ENCODE peak calls at places on chromosomes 11 and 22, in five cellular contexts. P, Q, M, G and E are unnamed samples.

GRCh38 chr11:125588505-125588904 is 4.1 kb upstream of the STT3A start:
- DNase-seq in M (peak; percentile 30), G (no peak), Q (no peak), P (no peak), E (no peak)

GRCh38 chr11:43802509-43802908 is 78.1 kb upstream of the ALKBH3 start:
- DNase-seq in M (no peak), G (no peak), Q (no peak), P (peak; percentile 16), E (no peak)

GRCh38 chr22:46557736-46558480 is 20.5 kb upstream of the CELSR1 start:
- DNase-seq in P (no peak), G (no peak), M (no peak), Q (peak; percentile 66), E (no peak)

GRCh38 chr22:43628253-43628649 is 183.9 kb downstream of the EFCAB6 start:
- DNase-seq in G (no peak), Q (peak; percentile 72), M (no peak), P (no peak), E (no peak)

GRCh38 chr22:46045459-46046298 is 68.7 kb upstream of the WNT7B start:
- DNase-seq in Q (peak; percentile 76), M (no peak), P (no peak), G (no peak), E (no peak)

GRCh38 chr11:55503449-55503848 is 50.8 kb upstream of the OR4C15 start:
- DNase-seq in Q (no peak), G (no peak), M (no peak), P (no peak), E (no peak)

GRCh38 chr22:29727248-29727551 is 7.4 kb downstream of the CABP7 start:
- DNase-seq in P (peak; percentile 30), M (no peak), G (no peak), Q (no peak), E (no peak)

GRCh38 chr22:45572444-45572843 is 69.8 kb downstream of the FBLN1 start:
- DNase-seq in G (no peak), P (no peak), Q (peak; percentile 12), M (no peak), E (no peak)

GRCh38 chr11:59247535-59248227 is 35.0 kb upstream of the MPEG1 start:
- DNase-seq in M (no peak), G (no peak), P (no peak), Q (no peak), E (no peak)

GRCh38 chr11:56843816-56844215 is 95.3 kb upstream of the OR9G4 start:
- DNase-seq in M (no peak), P (no peak), Q (no peak), G (no peak), E (no peak)

GRCh38 chr22:39664485-39665200 is 94.1 kb downstream of the CACNA1I start:
- DNase-seq in M (no peak), P (no peak), Q (no peak), G (no peak), E (no peak)

GRCh38 chr11:134471341-134472187 is 59.5 kb upstream of the B3GAT1 start:
- DNase-seq in G (no peak), Q (no peak), M (no peak), P (no peak), E (peak; percentile 38)

GRCh38 chr22:34225278-34225677 is 305.0 kb upstream of the LARGE1 start:
- DNase-seq in P (no peak), G (no peak), Q (no peak), M (no peak), E (no peak)

GRCh38 chr22:30204742-30205111 is 41.8 kb downstream of the LIF start:
- DNase-seq in Q (peak; percentile 77), G (no peak), P (no peak), M (peak; percentile 59), E (no peak)

GRCh38 chr22:26894766-26895485 is 237.5 kb downstream of the MIAT start:
- DNase-seq in P (no peak), G (no peak), M (peak; percentile 96), Q (no peak), E (no peak)

GRCh38 chr11:8356216-8356615 is 92.5 kb upstream of the LMO1 start:
- DNase-seq in P (no peak), M (no peak), G (no peak), Q (peak; percentile 55), E (no peak)

GRCh38 chr11:46272816-46273427 is 4.5 kb upstream of the CREB3L1 start:
- DNase-seq in Q (no peak), P (no peak), G (no peak), M (peak; percentile 76), E (no peak)

GRCh38 chr11:61650781-61651571 is 29.2 kb upstream of the DAGLA start:
- DNase-seq in Q (no peak), P (no peak), M (no peak), G (no peak), E (no peak)

GRCh38 chr11:26730711-26731460 is 9.0 kb upstream of the SLC5A12 start:
- DNase-seq in M (no peak), P (no peak), Q (no peak), G (no peak), E (peak; percentile 3)

GRCh38 chr11:95426823-95427462 is 195.9 kb upstream of the SESN3 start:
- DNase-seq in P (no peak), M (no peak), G (no peak), Q (no peak), E (no peak)

GRCh38 chr11:105056446-105056845 is 11.3 kb upstream of the CARD16 start:
- DNase-seq in Q (no peak), M (no peak), P (no peak), G (no peak), E (no peak)

GRCh38 chr11:111460340-111460739 is 51.8 kb downstream of the BTG4 start:
- DNase-seq in Q (no peak), M (no peak), G (no peak), P (no peak), E (no peak)

GRCh38 chr22:23065069-23065451 is 5.3 kb upstream of the GNAZ start:
- DNase-seq in M (no peak), P (no peak), G (no peak), Q (peak; percentile 41), E (no peak)

GRCh38 chr11:65389294-65389980 is 3.0 kb downstream of the FRMD8 start:
- DNase-seq in P (no peak), Q (peak; percentile 71), M (no peak), G (no peak), E (no peak)

GRCh38 chr22:22039286-22040074 is 56.9 kb upstream of the TOP3B start:
- DNase-seq in M (no peak), G (no peak), P (no peak), Q (no peak), E (no peak)

GRCh38 chr11:12863605-12864121 is 145.5 kb upstream of the RASSF10 start:
- DNase-seq in P (no peak), M (no peak), G (no peak), Q (no peak), E (peak; percentile 23)

GRCh38 chr22:21641417-21641794 is 696 bp upstream of the SDF2L1 start:
- DNase-seq in G (no peak), Q (peak; percentile 61), P (no peak), M (no peak), E (peak; percentile 49)

GRCh38 chr11:15213471-15214231 is 98.9 kb downstream of the INSC start:
- DNase-seq in P (no peak), Q (no peak), M (no peak), G (no peak), E (no peak)

GRCh38 chr11:93034031-93034430 is 64.6 kb downstream of the MTNR1B start:
- DNase-seq in G (no peak), M (peak; percentile 85), P (no peak), Q (no peak), E (no peak)

GRCh38 chr22:37065961-37066360 is 14.4 kb downstream of the KCTD17 start:
- DNase-seq in M (no peak), G (no peak), Q (no peak), P (no peak), E (no peak)

GRCh38 chr11:101582242-101583052 is 1.4 kb downstream of the TRPC6 start:
- DNase-seq in M (no peak), P (no peak), Q (peak; percentile 57), G (no peak), E (no peak)

DNA sequence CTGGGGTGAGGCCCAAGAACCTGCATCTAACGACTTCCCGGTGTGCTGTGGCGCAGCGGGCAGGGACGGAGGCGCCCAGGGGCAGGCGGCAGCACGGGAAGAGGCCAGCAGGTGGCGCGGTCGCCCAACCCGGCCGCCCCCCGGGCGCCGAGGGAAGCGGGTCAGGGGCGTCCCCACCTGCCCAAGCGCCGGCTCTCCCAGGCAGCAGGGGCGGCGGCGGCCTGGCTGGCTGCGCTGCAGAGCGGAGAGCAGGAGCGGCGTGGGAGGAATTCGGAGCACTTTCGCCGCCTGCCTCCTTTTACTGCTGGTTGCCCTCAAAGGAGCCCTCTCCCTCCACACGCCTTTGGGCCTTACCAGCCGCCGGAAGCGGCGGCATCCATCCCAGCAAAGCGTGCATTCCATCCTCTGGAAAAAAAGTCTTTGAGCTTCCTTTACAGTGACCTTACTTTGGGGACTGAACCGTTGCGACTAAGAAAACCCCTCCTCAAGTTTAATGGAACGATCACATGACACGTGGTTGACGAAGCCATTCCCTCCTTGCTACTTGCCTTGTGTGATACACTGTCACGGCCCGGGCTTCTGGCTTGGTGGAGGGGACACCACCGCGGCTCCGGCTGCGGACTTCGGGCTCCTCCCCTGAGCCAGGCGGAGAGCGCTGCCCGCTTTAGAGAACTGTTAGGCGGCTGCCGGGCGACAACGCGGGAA is 106.8 kb upstream of the CLMP start:
- DNase-seq in Q (peak; percentile 84), G (no peak), P (no peak), M (no peak), E (peak; percentile 19)
- H3K27ac ChIP-seq in Q (no peak overlapping the region), G (no peak overlapping the region), P (peak overlapping the region; percentile 95), M (no peak overlapping the region), E (no peak overlapping the region)

GRCh38 chr11:1845095-1845429 is 6.3 kb downstream of the TNNI2 start:
- DNase-seq in P (no peak), M (no peak), G (no peak), Q (no peak), E (no peak)
- H3K27ac ChIP-seq in P (no peak overlapping the region), M (no peak overlapping the region), G (no peak overlapping the region), Q (no peak overlapping the region), E (no peak overlapping the region)

DNA sequence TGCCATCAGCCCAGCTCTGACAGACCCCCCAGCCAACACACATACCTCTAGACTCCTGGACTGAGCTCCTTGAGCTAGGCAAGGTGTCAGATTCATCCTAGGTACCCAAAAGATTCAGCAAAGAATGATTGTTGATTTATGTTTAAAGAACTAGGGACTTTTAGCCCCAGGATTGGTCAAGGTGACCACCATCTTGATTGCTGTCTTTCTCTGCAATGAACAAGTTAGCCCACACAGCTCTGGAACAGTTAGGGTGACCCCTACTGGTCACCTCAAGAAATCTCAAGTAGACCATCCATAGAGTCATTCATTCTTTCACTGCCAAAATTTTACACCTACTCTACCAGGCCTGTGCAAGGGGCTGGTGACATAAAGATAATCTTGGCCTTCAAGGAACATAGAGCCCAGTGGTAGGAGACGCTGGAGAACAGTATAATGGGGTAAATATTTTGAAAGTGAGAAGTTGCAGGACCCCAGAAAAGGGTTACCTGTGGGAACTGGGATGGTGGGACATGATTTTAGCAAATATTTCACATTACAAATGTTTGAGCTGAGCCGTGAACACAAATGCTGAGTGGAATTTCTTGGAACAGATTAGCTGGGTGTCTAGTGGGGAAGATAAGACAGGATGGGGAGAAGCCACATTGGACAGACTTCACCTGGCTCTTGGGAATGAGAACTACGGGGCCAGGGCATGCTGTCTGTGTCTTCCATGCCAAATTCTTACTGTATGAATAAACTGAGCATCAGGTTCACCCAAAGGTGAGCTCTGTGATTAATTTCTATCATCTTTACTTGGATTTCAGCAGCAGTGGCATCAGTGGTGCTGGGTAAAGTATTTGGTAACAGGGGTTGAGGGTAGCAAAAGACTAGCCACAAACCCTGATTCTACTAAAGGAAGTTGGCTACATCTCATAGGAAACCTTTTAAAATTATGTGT is 39.1 kb downstream of the IRAG1 start:
- DNase-seq in M (peak; percentile 68), P (peak; percentile 63), G (no peak), Q (no peak), E (no peak)
- H3K27ac ChIP-seq in M (no peak overlapping the region), P (no peak overlapping the region), G (peak overlapping the region; percentile 94), Q (no peak overlapping the region), E (peak overlapping the region; percentile 2)

GRCh38 chr11:128303383-128303782 is 284.0 kb downstream of the ETS1 start:
- DNase-seq in M (no peak), Q (no peak), G (no peak), P (no peak), E (no peak)
- H3K27ac ChIP-seq in M (no peak overlapping the region), Q (no peak overlapping the region), G (no peak overlapping the region), P (no peak overlapping the region), E (no peak overlapping the region)